ENCODE peak calls at places on chromosomes 12 and 14, in four cellular contexts. P is EL, T is HEK293T, L is G401. B is an unnamed sample.

GRCh38 chr14:31127690-31128089 is 79.9 kb downstream of the HECTD1 start:
- DNase-seq in L (no peak), P (no peak), T (no peak), B (no peak)

GRCh38 chr12:1918081-1918874 is at the start of gene CACNA2D4:
- DNase-seq in T (peak), P (no peak), L (no peak), B (peak)

GRCh38 chr12:75086086-75087038 is 123.3 kb downstream of the KCNC2 start:
- DNase-seq in P (peak), L (peak), T (no peak), B (no peak)

GRCh38 chr12:57781241-57781640 is 1.3 kb upstream of the TSFM start:
- DNase-seq in L (no peak), T (no peak), P (no peak), B (no peak)

GRCh38 chr12:80445083-80445482 is 1.0 kb downstream of the PTPRQ start:
- DNase-seq in P (peak), T (no peak), L (no peak), B (no peak)

GRCh38 chr12:126198966-126199692 is 1133.9 kb downstream of the AACS start:
- DNase-seq in T (no peak), L (peak), P (no peak), B (no peak)

GRCh38 chr12:128852885-128853284 is 393 bp upstream of the GLT1D1 start:
- DNase-seq in L (no peak), P (no peak), T (no peak), B (no peak)

GRCh38 chr14:104794099-104794498 is 1.4 kb downstream of the AKT1 start:
- DNase-seq in T (peak), P (peak), L (no peak), B (no peak)

GRCh38 chr14:103753809-103754208 is 38.2 kb downstream of the ZFYVE21 start:
- DNase-seq in L (no peak), T (no peak), P (no peak), B (no peak)

GRCh38 chr14:88535149-88535548 is 19.7 kb downstream of the PTPN21 start:
- DNase-seq in L (no peak), P (no peak), T (peak), B (no peak)

GRCh38 chr12:4496145-4496838 is 42.4 kb upstream of the RAD51AP1 start:
- DNase-seq in T (no peak), P (no peak), L (no peak), B (no peak)

GRCh38 chr12:65098364-65098763 is 22.7 kb downstream of the WIF1 start:
- DNase-seq in L (no peak), T (no peak), P (no peak), B (no peak)

GRCh38 chr12:15580431-15580830 is 208.8 kb downstream of the EPS8 start:
- DNase-seq in P (no peak), T (no peak), L (no peak), B (no peak)

GRCh38 chr14:68246074-68246980 is 426.7 kb downstream of the RAD51B start:
- DNase-seq in T (no peak), P (no peak), L (no peak), B (no peak)

GRCh38 chr12:114692558-114693531 is 8.9 kb upstream of the TBX3 start:
- DNase-seq in P (peak), L (no peak), T (no peak), B (no peak)

GRCh38 chr12:90366286-90366685 is 588.7 kb downstream of the CCER1 start:
- DNase-seq in P (peak), L (no peak), T (no peak), B (no peak)

GRCh38 chr12:105978686-105979085 is 160.1 kb downstream of the NUAK1 start:
- DNase-seq in L (no peak), T (no peak), P (peak), B (no peak)

GRCh38 chr12:51253276-51253675 is 14.7 kb downstream of the DAZAP2 start:
- DNase-seq in T (no peak), L (no peak), P (no peak), B (no peak)

GRCh38 chr14:72864712-72865365 is 29.1 kb downstream of the DPF3 start:
- DNase-seq in P (no peak), T (no peak), L (no peak), B (no peak)

GRCh38 chr14:21723431-21724045 is 49.9 kb upstream of the OR4E1 start:
- DNase-seq in L (peak), T (peak), P (peak), B (no peak)

GRCh38 chr12:92538970-92539749 is 163.6 kb upstream of the PLEKHG7 start:
- DNase-seq in L (no peak), T (no peak), P (peak), B (no peak)

GRCh38 chr14:80946187-80946586 is 4.6 kb upstream of the CEP128 start:
- DNase-seq in P (no peak), L (no peak), T (no peak), B (no peak)

GRCh38 chr12:53327435-53328042 is 6.1 kb upstream of the AAAS start:
- DNase-seq in L (peak), P (peak), T (no peak), B (no peak)

GRCh38 chr12:27772328-27773049 is 7.5 kb upstream of the KLHL42 start:
- DNase-seq in L (no peak), P (peak), T (no peak), B (no peak)

GRCh38 chr12:106082216-106083175 is 56.3 kb downstream of the NUAK1 start:
- DNase-seq in T (peak), L (no peak), P (peak), B (no peak)

GRCh38 chr12:12079291-12079690 is 8.6 kb downstream of the BCL2L14 start:
- DNase-seq in P (peak), T (no peak), L (no peak), B (no peak)

GRCh38 chr12:107612508-107612907 is 73.1 kb upstream of the PWP1 start:
- DNase-seq in P (no peak), L (no peak), T (no peak), B (no peak)

GRCh38 chr12:43337571-43338497 is 214.2 kb downstream of the ADAMTS20 start:
- DNase-seq in L (no peak), T (no peak), P (peak), B (no peak)